ENCODE peak calls at places on chromosome 16, in six cellular contexts. M is testis, Y is A549, X is heart right ventricle, U is fibroblast of mammary gland, G is coronary artery. K is an unnamed sample.

GRCh38 chr16:1153480-1154160 is 714 bp downstream of the CACNA1H start:
- DNase-seq in M (no peak), U (no peak), G (no peak), Y (no peak), X (no peak), K (no peak)

GRCh38 chr16:24255446-24256352 is at the start of gene CACNG3:
- DNase-seq in G (no peak), Y (peak), U (peak), X (peak), M (peak), K (peak)

GRCh38 chr16:29702307-29702706 is 23.3 kb downstream of the QPRT start:
- DNase-seq in Y (no peak), X (no peak), U (no peak), M (no peak), G (no peak), K (no peak)

GRCh38 chr16:10678655-10679054 is 16.1 kb downstream of the TEKT5 start:
- DNase-seq in Y (no peak), G (no peak), M (no peak), U (no peak), X (no peak), K (no peak)

GRCh38 chr16:88941051-88941932 is 35.7 kb downstream of the CBFA2T3 start:
- DNase-seq in M (no peak), G (no peak), U (no peak), Y (no peak), X (peak), K (no peak)

GRCh38 chr16:58670177-58670576 is 14.4 kb downstream of the SLC38A7 start:
- DNase-seq in G (no peak), X (no peak), M (no peak), U (no peak), Y (no peak), K (no peak)

GRCh38 chr16:89120281-89120680 is 26.6 kb downstream of the ACSF3 start:
- DNase-seq in G (no peak), X (no peak), U (no peak), M (no peak), Y (no peak), K (no peak)

GRCh38 chr16:1691276-1691675 is 13.2 kb downstream of the JPT2 start:
- DNase-seq in Y (peak), M (no peak), X (no peak), U (peak), G (no peak), K (no peak)

GRCh38 chr16:56384074-56384721 is 41.1 kb downstream of the AMFR start:
- DNase-seq in M (no peak), Y (no peak), G (no peak), U (no peak), X (no peak), K (no peak)

GRCh38 chr16:14300631-14301149 is 229.6 kb downstream of the MRTFB start:
- DNase-seq in Y (peak), U (peak), M (peak), G (peak), X (peak), K (peak)

GRCh38 chr16:6341993-6342392 is 990.7 kb upstream of the RBFOX1 start:
- DNase-seq in G (no peak), M (no peak), U (no peak), Y (no peak), X (no peak), K (no peak)

GRCh38 chr16:50381679-50382440 is 13.1 kb upstream of the BRD7 start:
- DNase-seq in X (no peak), Y (no peak), U (no peak), G (peak), M (no peak), K (no peak)
- TF ChIP-seq CTCF in X (no peak), Y (no peak), U (no peak), G (no peak), M (no peak), K (no peak)

DNA sequence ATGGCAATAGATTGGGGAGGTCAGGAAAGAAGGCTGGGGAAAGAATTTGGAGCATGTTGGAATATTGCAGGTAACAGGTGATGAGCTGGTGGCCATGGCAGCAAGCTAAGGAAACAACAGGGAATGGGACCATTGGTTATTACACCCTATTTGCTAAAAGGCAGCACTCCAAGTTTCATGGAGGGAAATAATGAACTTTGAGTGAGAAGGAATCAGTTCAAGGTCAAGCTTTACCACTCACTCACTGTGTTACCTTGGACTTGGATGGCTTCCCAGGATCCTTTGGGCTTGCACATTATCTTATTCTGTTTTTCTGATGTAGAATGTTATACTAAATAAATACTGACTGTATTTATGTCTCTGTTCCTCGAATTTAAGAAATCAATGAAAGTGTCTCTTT is 792.8 kb upstream of the CDH8 start:
- DNase-seq in U (no peak), Y (no peak), X (no peak), G (no peak), M (no peak), K (no peak)
- H3K4me3 ChIP-seq in U (no peak), Y (no peak), X (no peak), G (no peak), M (no peak), K (no peak)

GRCh38 chr16:30951193-30951592 is 2.3 kb downstream of the ORAI3 start:
- DNase-seq in G (no peak), M (no peak), U (no peak), X (no peak), Y (no peak), K (no peak)

GRCh38 chr16:30948956-30949654 is at the start of gene ORAI3:
- DNase-seq in G (peak), U (peak), M (peak), Y (peak), X (peak), K (no peak)

GRCh38 chr16:30950516-30951073 is 1.7 kb downstream of the ORAI3 start:
- DNase-seq in G (no peak), U (no peak), Y (no peak), X (no peak), M (no peak), K (no peak)

GRCh38 chr16:30948087-30948955 is 547 bp upstream of the ORAI3 start:
- DNase-seq in Y (peak), U (peak), G (peak), X (peak), M (peak), K (peak)

DNA sequence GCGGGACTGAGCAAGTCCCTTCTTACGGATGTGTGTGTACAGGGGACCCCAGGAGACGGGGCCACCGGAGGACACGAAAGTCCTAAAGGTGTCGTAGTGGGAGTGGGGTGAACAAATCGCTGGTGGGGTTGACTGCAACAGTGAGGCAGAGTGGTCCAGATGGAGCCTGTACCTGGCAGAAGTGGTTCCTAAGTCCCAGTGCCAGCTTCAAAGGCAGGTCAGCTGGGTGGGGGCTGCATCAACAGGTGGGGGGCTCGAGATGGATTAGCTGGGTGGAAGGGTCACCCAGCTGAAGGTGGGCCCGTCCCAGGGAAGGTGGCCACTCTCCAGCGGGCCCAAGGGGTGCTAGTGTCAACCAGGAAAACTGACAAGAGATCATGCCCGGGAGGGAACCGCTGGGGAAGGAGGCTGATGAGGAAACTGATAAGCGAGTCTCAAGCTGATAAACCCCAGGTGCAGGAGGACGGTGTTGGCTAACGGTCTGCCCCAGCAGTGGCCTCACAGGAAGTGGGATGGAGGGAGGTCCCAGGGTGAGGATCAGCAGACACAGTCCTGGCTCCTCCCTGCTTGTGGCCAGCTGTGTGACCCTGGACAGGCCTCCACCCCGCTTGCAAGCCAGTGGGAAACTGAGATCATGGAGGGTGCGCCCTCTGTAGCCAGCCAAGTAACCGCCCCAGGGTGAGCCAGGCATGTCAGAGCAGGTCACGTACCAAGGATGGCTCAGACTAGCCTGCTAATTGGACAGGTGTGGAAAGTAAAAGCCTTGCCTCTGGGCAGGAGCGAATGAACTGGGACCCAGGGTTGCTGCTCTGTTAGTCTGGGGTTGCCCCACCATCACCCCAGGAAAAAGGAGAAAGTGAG is 1.0 kb downstream of the ORAI3 start:
- DNase-seq in M (peak), X (peak), Y (peak), G (peak), U (peak), K (peak)
- TF ChIP-seq CTCF in M (no peak), X (no peak), Y (peak), G (no peak), U (no peak), K (no peak)

GRCh38 chr16:2963611-2964415 is at the start of gene KREMEN2:
- DNase-seq in X (no peak), G (no peak), U (no peak), Y (peak), M (no peak), K (no peak)
- H3K4me3 ChIP-seq in X (no peak), G (peak), U (no peak), Y (peak), M (peak), K (peak)

DNA sequence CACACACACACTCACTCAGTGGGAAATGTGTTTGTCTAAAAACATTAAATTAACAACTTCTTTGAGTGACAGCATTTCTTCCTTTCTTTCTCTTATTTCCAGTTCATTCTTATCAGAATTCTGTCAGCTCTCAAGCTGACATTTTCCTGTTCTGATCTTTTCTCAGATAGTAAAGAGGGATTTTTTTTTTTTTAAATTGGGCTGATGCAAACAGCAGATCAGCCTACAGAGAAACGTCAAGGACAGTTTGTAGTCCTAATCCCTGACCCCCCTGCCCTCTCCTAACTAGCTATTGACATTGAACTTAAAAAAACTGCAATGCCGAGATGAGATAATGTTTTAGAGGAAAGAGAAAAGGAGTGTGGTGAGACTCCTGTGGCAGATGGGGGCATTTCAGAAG is 139.2 kb upstream of the ZFHX3 start:
- DNase-seq in Y (no peak), X (no peak), G (no peak), M (no peak), U (no peak), K (no peak)
- TF ChIP-seq CTCF in Y (no peak), X (no peak), G (no peak), M (no peak), U (no peak), K (no peak)

GRCh38 chr16:75494184-75494583 is 1.1 kb downstream of the CHST6 start:
- DNase-seq in M (no peak), U (no peak), Y (no peak), G (no peak), X (no peak), K (no peak)

GRCh38 chr16:75501359-75501758 is 6.1 kb upstream of the CHST6 start:
- DNase-seq in Y (no peak), M (no peak), G (no peak), X (no peak), U (no peak), K (no peak)

GRCh38 chr16:75496546-75496945 is 1.3 kb upstream of the CHST6 start:
- DNase-seq in M (no peak), X (no peak), Y (no peak), U (no peak), G (no peak), K (no peak)

GRCh38 chr16:75494696-75495601 is at the start of gene CHST6:
- DNase-seq in X (peak), Y (peak), M (peak), U (peak), G (no peak), K (no peak)

DNA sequence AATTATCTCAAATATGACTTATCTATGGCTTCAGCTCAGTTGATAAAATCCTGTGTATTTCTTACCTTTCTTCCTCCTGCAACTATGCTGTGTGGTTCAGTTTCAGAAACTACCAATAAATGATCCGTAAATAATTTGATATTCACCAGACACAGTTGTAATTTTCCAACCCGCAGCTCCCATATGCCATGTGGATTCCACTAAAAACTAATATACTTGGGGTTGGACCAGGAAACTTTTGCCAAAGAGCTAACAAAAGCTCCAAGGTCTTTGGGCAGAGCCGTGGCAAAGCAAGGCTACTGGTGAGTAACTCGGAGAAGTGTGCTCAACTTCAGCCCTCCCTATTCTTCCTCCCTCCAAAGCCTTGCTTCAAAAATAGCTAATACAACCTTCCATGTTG is 2.3 kb upstream of the CHST6 start:
- DNase-seq in G (no peak), M (no peak), X (no peak), U (no peak), Y (no peak), K (no peak)
- H3K4me3 ChIP-seq in G (no peak), M (no peak), X (no peak), U (no peak), Y (no peak), K (no peak)

GRCh38 chr16:87298857-87299465 is 18.2 kb downstream of the C16orf95 start:
- DNase-seq in Y (no peak), M (no peak), X (no peak), G (no peak), U (no peak), K (no peak)

GRCh38 chr16:87297407-87297806 is 19.8 kb downstream of the C16orf95 start:
- DNase-seq in U (no peak), Y (no peak), X (no peak), M (no peak), G (no peak), K (no peak)

GRCh38 chr16:87295259-87295658 is 21.9 kb downstream of the C16orf95 start:
- DNase-seq in X (no peak), G (no peak), U (peak), Y (peak), M (no peak), K (no peak)

GRCh38 chr16:87295661-87296531 is 21.3 kb downstream of the C16orf95 start:
- DNase-seq in M (no peak), X (no peak), U (no peak), G (no peak), Y (no peak), K (no peak)

DNA sequence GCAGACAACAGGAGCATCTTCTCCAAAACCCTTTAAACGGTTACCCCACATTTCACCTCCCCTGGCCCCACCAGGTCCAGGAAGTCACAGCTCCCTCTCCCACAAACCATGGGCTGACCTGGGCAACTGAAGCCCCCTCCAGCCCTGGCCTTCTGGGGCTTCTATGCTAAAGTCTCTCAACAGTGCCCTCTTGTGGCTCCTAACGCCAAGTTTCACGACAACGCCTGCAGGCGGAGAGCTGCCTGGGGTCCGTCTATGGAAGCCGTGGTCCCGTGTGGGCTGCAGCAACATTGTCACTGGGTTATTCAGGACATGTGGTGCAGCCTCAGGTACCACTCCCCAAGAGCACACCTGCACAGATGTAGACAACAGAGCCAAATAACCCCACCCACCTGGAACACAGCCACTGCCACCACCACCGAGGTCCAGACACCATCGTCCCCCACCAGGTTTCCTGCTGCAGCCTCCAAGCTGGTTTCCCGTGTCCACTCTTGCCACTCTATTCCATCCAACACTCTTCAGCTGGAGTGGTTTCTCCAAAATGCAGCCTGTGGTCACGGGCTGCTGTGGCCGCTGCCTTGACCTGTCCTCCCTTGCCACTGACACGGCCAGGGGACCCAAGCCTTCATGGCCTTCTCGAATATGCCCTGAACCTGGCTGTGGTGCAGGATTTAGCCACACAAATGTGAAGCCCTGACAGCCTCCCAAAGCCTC is 19.1 kb downstream of the C16orf95 start:
- DNase-seq in M (peak), Y (no peak), X (no peak), G (no peak), U (peak), K (no peak)
- TF ChIP-seq CTCF in M (no peak), Y (peak), X (peak), G (peak), U (peak), K (peak)

K was measured in LNCaP clone FGC.